ENCODE peak calls at places on chromosomes 4 and X, in five cellular contexts. I is IMR-90, M is H1, Z is A549, A is K562. B is an unnamed sample.

GRCh38 chr4:20764353-20764752 is 64.1 kb downstream of the PACRGL start:
- DNase-seq in Z (no peak), A (no peak), M (no peak), I (peak), B (no peak)

GRCh38 chr4:75099321-75099720 is 166.4 kb downstream of the PARM1 start:
- DNase-seq in I (no peak), Z (no peak), A (no peak), M (no peak), B (no peak)

GRCh38 chrX:96576358-96576757 is 108.3 kb upstream of the DIAPH2 start:
- DNase-seq in M (no peak), I (peak), Z (no peak), A (no peak), B (no peak)

GRCh38 chr4:174133525-174133924 is 149.9 kb downstream of the FBXO8 start:
- DNase-seq in Z (no peak), I (no peak), A (no peak), M (no peak), B (no peak)

GRCh38 chrX:74232859-74233258 is 71.1 kb upstream of the ZCCHC13 start:
- DNase-seq in M (no peak), I (peak), Z (no peak), A (peak), B (peak)

GRCh38 chrX:41913476-41913875 is 9.9 kb downstream of the CASK start:
- DNase-seq in Z (no peak), A (no peak), M (no peak), I (peak), B (no peak)

GRCh38 chr4:120753854-120754253 is 168.7 kb downstream of the PRDM5 start:
- DNase-seq in M (no peak), A (no peak), Z (no peak), I (no peak), B (no peak)

GRCh38 chr4:55291227-55291629 is 54.8 kb upstream of the SRD5A3 start:
- DNase-seq in A (no peak), Z (no peak), M (no peak), I (no peak), B (no peak)

GRCh38 chr4:148329751-148330150 is 112.5 kb downstream of the NR3C2 start:
- DNase-seq in M (no peak), I (no peak), Z (no peak), A (no peak), B (no peak)

GRCh38 chr4:77187231-77187630 is 30.2 kb downstream of the CCNG2 start:
- DNase-seq in M (no peak), A (no peak), Z (no peak), I (no peak), B (no peak)

GRCh38 chr4:185881427-185881826 is 69.4 kb upstream of the SORBS2 start:
- DNase-seq in Z (no peak), M (no peak), I (no peak), A (no peak), B (no peak)

GRCh38 chr4:128350449-128351045 is 62.9 kb upstream of the PGRMC2 start:
- DNase-seq in A (no peak), M (no peak), I (no peak), Z (no peak), B (no peak)

GRCh38 chrX:19548934-19549333 is 33.6 kb upstream of the MAP3K15 start:
- DNase-seq in Z (no peak), I (no peak), M (no peak), A (no peak), B (no peak)

GRCh38 chr4:86970447-86971354 is 35.9 kb downstream of the AFF1 start:
- DNase-seq in I (no peak), M (no peak), A (no peak), Z (no peak), B (no peak)

GRCh38 chr4:48634688-48635308 is 144.7 kb downstream of the ZAR1 start:
- DNase-seq in M (no peak), Z (no peak), I (no peak), A (no peak), B (no peak)

DNA sequence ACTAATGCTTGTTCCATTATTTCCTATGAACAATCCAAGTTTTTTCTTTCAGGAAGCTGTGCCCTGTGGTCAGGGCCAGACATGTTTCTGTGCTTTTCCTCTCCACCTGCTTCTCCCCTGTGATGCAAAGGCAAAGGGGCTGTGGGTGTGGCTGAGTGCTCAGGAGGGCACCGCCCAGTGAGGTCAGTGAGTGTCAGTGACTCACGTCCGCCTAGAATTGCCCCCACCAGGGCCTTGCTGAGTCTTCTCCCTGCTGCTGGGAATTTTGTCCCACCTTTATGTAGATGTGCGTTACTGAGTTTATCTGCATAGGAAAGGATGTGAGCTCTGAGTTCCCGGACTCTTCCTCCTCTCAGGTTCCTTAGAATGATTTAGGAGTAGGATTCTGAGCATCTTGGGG is 283.2 kb downstream of the DCHS2 start:
- DNase-seq in Z (no peak), A (peak), M (no peak), I (no peak), B (no peak)
- TF ChIP-seq MAFK in Z (no peak), A (no peak), M (no peak), I (no peak), B (no peak)

DNA sequence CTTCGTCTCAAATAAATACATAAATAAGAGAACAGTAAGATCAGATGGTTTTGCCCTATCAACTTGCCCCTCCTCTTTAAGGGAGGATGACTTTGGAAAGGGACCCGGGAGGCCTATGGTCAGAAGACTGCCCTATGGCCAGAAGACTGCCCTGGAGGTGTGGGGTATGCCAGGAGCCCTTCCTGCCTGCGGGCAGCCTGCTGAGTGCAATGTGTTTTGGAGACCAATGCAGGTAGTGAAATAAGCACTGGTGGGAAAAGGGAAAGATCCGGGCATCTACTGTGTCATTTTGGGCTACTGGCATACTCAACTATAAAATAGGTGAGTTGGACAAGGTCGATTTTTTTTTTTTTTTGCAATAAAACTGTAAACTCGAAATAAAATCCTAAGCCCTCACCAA is 129.8 kb upstream of the SLC34A2 start:
- DNase-seq in A (no peak), I (no peak), Z (no peak), M (no peak), B (no peak)
- TF ChIP-seq MAFK in A (no peak), I (no peak), Z (no peak), M (no peak), B (no peak)

GRCh38 chr4:38621004-38621684 is 42.9 kb upstream of the KLF3 start:
- DNase-seq in A (peak), M (no peak), Z (peak), I (peak), B (peak)
- TF ChIP-seq MAFK in A (no peak), M (no peak), Z (no peak), I (no peak), B (no peak)

DNA sequence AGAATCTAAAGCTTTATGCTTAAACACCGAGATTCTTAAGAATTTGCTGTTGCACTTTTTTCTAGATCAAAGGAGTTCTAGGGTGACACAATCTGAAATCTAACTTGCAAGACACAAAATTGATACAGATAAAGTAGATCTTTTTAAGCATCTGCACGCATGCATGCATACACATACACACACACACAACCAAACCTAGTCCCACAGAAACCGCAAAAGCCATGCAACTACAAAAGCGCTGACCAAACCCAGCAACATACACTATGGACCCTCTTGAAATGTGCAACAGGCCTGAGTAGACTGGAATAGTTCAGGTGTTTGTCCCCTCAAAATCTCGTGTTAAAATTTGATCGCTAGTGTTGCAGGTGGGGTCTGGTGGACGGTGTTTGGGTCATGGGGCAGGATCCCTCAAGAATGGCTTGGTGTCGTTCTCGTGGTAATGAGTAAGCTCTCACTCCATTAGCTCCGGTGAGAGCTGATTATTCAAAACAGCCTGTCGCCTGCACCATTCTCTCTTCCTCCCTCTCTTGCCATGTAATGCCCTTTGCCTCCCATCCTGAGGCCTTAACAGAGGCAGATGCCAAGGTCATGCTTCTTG is 52.7 kb downstream of the IRF2 start:
- DNase-seq in M (no peak), Z (no peak), A (no peak), I (no peak), B (no peak)
- TF ChIP-seq MAFK in M (no peak), Z (no peak), A (no peak), I (no peak), B (no peak)

DNA sequence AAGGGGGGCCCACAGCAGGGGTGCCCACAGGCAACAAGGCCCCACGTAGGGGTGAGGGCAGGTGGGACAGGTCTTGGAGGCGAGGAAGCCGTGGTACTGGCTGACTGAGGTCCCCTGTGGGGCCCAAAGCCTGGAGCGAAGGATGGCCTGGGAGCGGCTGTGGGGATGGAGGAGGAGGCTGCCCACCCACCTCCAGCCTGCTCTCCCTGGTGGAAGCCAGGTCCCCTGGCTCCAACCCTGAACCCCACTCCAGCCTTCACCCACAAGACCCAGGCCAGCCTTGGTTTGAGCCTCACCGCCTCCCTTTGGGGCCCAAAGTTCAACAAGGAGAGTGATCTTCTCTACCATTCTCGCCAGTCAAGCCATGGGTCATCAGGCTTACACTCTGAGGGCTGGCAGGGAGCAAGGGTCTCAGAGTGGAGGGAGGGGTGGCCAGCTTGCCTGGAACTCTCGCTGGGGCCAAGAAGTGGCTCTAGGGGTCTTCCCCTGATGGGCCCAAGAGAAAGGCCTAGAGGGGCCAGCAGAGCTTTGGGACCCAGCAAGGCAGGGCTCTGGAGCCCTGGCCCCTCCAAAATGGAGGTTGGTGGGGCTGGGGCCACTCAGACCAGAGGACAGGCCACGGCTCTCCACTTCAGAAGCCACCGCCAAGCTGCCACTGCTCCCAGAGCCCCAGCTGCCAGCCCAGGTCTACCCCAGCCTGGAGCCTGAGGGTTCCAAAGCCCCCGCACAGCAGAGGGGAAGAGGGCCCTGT is 5.0 kb downstream of the PNCK start:
- DNase-seq in A (no peak), M (no peak), Z (no peak), I (no peak), B (no peak)
- TF ChIP-seq MAFK in A (no peak), M (no peak), Z (no peak), I (no peak), B (no peak)

GRCh38 chr4:105389167-105389566 is 84.7 kb downstream of the PPA2 start:
- DNase-seq in Z (no peak), M (no peak), I (peak), A (no peak), B (no peak)
- TF ChIP-seq MAFK in Z (no peak), M (no peak), I (no peak), A (no peak), B (no peak)

GRCh38 chrX:109357714-109358113 is 124.2 kb downstream of the GUCY2F start:
- DNase-seq in M (no peak), Z (no peak), I (no peak), A (no peak), B (no peak)

GRCh38 chrX:109360301-109360700 is 121.6 kb downstream of the GUCY2F start:
- DNase-seq in Z (no peak), I (no peak), A (no peak), M (no peak), B (no peak)

GRCh38 chrX:109356684-109357083 is 125.2 kb downstream of the GUCY2F start:
- DNase-seq in Z (no peak), M (no peak), I (no peak), A (no peak), B (no peak)

DNA sequence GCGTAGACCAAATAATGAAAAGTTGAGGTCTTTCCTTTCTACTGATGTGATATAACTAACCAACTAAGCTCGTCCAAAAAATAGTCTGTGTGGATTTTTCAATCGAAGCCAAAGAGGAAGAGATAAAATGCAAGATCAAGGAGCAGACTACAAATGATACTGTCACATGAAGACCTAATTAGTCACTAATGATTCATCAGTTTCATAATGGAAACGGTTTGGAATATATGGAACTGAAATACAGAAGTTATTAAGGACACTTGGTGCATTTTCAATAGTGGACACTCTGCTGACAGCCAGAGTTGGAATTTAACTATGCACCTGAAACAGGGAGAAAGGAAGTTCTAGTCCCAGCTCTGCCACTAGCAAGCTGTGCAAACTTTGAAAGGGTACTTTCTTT is 119.8 kb downstream of the GUCY2F start:
- DNase-seq in Z (no peak), M (no peak), I (no peak), A (no peak), B (no peak)
- TF ChIP-seq MAFK in Z (no peak), M (no peak), I (no peak), A (no peak), B (no peak)

B was measured in HepG2.